ENCODE peak calls at places on chromosomes 13 and 19, in eight cellular contexts. Q is breast epithelium, T is H1, Z is SK-N-SH, X is fibroblast of pulmonary artery, E is stomach, P is tibial nerve, J is BE2C. L is an unnamed sample.

GRCh38 chr13:64453831-64454230 is 2776.3 kb downstream of the PCDH9 start:
- DNase-seq in E (no peak), X (no peak), T (no peak), Q (no peak), J (peak; percentile 29), Z (peak; percentile 14), P (no peak), L (no peak)

GRCh38 chr19:5960005-5961001 is 17.6 kb downstream of the RANBP3 start:
- DNase-seq in T (no peak), Z (peak; percentile 90), X (no peak), E (no peak), Q (no peak), J (peak; percentile 93), P (no peak), L (no peak)

GRCh38 chr19:16626796-16627193 is 1.2 kb downstream of the MED26 start:
- DNase-seq in Q (no peak), X (no peak), E (no peak), Z (peak; percentile 36), P (no peak), J (no peak), T (no peak), L (no peak)

GRCh38 chr19:12606796-12607195 is 3.8 kb downstream of the ZNF490 start:
- DNase-seq in P (no peak), Z (no peak), J (no peak), T (no peak), X (no peak), Q (no peak), E (no peak), L (peak; percentile 59)

GRCh38 chr13:41179593-41180250 is 14.6 kb downstream of the KBTBD7 start:
- DNase-seq in X (peak; percentile 36), J (no peak), E (no peak), Z (no peak), Q (no peak), T (no peak), P (no peak), L (peak; percentile 74)

GRCh38 chr19:17873661-17874422 is 2.1 kb downstream of the SLC5A5 start:
- DNase-seq in P (no peak), Q (no peak), X (no peak), J (peak; percentile 83), Z (peak; percentile 98), E (peak; percentile 63), T (peak; percentile 91), L (peak; percentile 60)

GRCh38 chr19:36030264-36031148 is 2.2 kb downstream of the CLIP3 start:
- DNase-seq in Q (no peak), J (no peak), T (no peak), Z (peak; percentile 34), E (no peak), P (no peak), X (peak; percentile 48), L (peak; percentile 41)

GRCh38 chr13:79671420-79671819 is 190.5 kb downstream of the NDFIP2 start:
- DNase-seq in Q (no peak), X (no peak), P (no peak), E (no peak), J (no peak), Z (no peak), T (no peak), L (no peak)

GRCh38 chr13:88248393-88248792 is 577.2 kb downstream of the SLITRK5 start:
- DNase-seq in Q (no peak), Z (no peak), X (no peak), P (no peak), E (no peak), J (no peak), T (no peak), L (no peak)

GRCh38 chr13:66657165-66657895 is 572.8 kb downstream of the PCDH9 start:
- DNase-seq in E (peak; percentile 80), X (peak; percentile 99), P (peak; percentile 8), Z (peak; percentile 28), Q (peak; percentile 80), J (peak; percentile 90), T (no peak), L (peak; percentile 100)

GRCh38 chr19:1060689-1061088 is 6.3 kb upstream of the ARHGAP45 start:
- DNase-seq in X (no peak), Q (no peak), T (no peak), E (no peak), Z (no peak), P (no peak), J (no peak), L (no peak)

GRCh38 chr13:30905932-30906383 is at the start of gene MEDAG:
- DNase-seq in Z (no peak), E (no peak), X (peak; percentile 87), J (no peak), T (no peak), P (peak; percentile 89), Q (peak; percentile 37), L (peak; percentile 38)

DNA sequence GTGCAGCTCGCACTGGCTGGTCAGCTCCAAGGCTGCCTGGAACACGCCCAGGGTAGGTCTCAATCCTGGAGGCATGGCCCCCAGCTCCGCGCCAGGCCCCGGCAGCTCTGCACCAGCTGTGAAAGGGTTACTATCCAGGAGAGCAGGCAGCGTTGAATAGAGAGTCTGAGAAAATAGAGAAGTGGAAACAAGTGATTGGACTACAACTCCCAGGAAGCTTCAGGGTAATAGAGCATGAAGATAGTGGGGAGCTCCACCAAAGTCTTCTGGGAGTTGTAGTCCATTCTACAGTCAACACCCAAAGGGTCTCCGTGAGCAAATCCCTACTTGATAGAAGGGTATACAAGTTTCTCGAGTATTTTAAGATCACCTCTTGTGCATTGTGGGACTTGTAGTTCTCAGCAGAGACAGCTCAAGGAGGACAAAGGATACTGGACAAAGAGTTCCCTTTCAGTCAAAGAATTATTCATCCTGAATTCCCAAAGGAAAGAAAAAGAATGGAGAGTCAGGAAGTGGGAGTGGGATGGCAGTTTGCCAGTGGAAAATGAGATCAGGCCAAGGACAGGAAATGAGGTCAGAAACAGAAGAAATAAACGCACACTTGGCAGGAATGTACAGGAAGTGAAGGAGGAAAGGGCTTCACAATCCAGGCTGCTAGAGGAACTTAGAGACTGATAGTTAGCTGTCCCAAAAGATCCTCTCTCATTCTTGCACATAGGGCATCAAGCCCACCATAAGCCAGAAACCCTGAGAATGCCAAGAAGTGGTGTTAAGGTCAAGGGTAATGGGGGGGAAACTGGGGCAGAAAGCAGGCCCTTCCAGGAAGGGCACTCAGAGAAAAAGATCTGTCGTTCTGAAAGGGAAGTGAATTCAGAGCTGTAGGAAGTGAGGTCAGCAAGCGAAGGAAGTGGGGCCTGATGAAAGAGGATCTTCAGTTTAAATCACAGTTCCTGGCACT is 5.5 kb upstream of the MAMSTR start:
- DNase-seq in T (no peak), P (peak; percentile 82), X (peak; percentile 99), Q (no peak), J (peak; percentile 64), Z (peak; percentile 75), E (no peak), L (peak; percentile 86)
- H3K4me3 ChIP-seq in T (no peak overlapping the region), P (no peak overlapping the region), X (no peak overlapping the region), Q (peak overlapping the region; percentile 6), J (peak overlapping the region; percentile 35), Z (no peak overlapping the region), E (no peak overlapping the region), L (no peak overlapping the region)

DNA sequence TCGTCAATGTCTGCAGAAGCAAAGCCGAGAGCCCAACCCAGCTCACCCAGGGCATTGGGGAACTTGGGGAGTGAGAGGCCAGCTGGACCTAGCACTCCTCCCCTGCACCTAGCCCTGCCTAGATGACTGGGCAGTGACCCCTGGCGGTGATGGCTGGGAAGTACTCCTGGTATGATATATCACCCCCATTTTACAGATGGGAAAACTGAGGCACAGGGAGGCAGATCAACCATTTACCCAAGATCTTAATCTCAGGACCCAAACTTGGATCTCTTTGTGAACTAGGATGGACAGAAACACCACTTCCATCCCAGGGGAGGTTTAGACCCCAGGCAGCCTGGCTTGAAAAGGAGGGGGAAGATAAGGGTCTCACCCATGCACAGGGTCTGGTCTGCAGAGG is 43.5 kb downstream of the CCL25 start:
- DNase-seq in P (no peak), T (no peak), X (no peak), Z (no peak), Q (no peak), E (no peak), J (no peak), L (no peak)
- TF ChIP-seq CTCF in P (no peak), T (peak; percentile 34), X (no peak), Z (no peak), Q (no peak), E (no peak), J (peak; percentile 24), L (no peak)

DNA sequence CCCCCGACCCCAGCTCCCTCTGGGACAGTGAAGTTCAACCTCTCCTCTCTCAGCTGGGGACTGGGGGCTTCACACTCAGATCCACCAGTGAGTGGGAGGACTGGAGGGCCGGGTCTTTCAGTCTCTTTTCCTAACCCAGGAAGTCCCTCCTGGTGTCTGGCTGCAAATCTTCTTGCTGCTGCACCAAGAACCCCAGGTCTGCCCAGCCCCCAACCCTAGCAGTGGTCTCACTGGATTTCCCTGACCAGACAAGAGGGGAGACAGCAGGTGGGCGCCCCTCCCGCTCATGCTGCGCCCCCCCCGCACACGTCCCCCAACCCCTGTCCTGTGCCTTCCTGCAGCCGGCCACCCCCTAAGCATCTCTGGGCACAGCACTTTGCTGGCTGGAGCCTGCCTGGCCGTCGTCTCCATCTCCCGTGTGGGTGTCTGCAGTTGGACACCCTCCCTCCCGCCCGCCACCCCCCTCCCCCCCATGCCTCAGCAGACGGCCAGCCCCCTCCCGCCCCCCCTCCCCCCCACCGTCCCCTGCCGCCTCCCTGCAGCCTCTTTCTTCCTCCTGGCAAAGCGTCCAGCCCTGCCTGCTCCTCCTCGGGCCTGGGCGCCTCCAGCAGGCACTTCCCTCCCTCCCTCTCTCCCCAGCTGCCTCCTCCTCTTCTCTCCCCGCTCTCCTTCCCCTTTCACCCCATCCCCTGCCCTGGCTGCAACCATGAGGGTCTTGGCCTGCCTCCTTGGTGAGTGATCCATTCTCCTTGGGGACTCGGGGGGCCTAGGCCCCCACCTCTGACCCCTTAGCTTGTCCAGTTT is at the start of gene SSC5D:
- DNase-seq in X (peak; percentile 62), P (no peak), T (peak; percentile 75), J (peak; percentile 41), E (no peak), Z (peak; percentile 78), Q (no peak), L (no peak)
- H3K4me3 ChIP-seq in X (peak within 1 kb of the TSS; percentile 46), P (no peak within 1 kb of the TSS), T (peak within 1 kb of the TSS; percentile 57), J (peak within 1 kb of the TSS; percentile 68), E (peak within 1 kb of the TSS; percentile 18), Z (peak within 1 kb of the TSS; percentile 80), Q (peak within 1 kb of the TSS; percentile 76), L (no peak within 1 kb of the TSS)

GRCh38 chr13:93174260-93174659 is 52.3 kb upstream of the GPC6 start:
- DNase-seq in P (no peak), J (no peak), E (no peak), Q (no peak), Z (no peak), T (no peak), X (no peak), L (no peak)

GRCh38 chr13:93169980-93170379 is 56.6 kb upstream of the GPC6 start:
- DNase-seq in E (no peak), X (peak; percentile 67), Q (no peak), P (no peak), J (no peak), Z (no peak), T (no peak), L (peak; percentile 100)

GRCh38 chr13:93173656-93174055 is 53.0 kb upstream of the GPC6 start:
- DNase-seq in J (no peak), Z (no peak), P (no peak), E (no peak), X (peak; percentile 30), Q (no peak), T (no peak), L (peak; percentile 15)

DNA sequence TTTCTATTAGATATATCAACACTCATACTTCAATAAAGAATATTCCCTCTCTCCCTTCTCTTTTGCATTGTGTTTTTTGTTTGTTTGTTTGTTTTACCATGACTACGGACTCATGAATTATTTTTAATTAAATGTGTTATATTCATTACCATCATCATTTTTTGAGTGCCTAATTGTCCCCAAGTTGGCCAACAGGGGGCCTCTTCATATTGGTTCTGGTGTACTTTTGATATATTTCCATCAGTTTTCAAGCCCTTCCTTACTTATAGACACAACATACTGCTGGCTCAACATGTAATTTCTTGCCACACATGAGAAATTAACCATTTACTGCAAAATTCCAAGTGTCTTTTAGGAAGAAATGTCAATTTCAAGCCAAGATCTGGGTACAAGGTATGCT is 54.5 kb upstream of the GPC6 start:
- DNase-seq in Q (no peak), X (no peak), P (no peak), Z (no peak), E (no peak), J (no peak), T (no peak), L (no peak)
- TF ChIP-seq CTCF in Q (no peak), X (peak; percentile 23), P (no peak), Z (peak; percentile 43), E (no peak), J (peak; percentile 62), T (peak; percentile 37), L (no peak)

L was measured in epithelial cell of esophagus.